ENCODE peak calls at places on chromosomes 11 and 22, in four cellular contexts. R is neural progenitor cell, X is HCT116, Q is K562. H is an unnamed sample.

GRCh38 chr22:42909363-42910058 is 52.4 kb upstream of the ARFGAP3 start:
- DNase-seq in R (no peak), Q (no peak), X (no peak), H (no peak)

GRCh38 chr11:20162824-20163777 is 2.8 kb upstream of the DBX1 start:
- DNase-seq in R (peak; percentile 85), Q (no peak), X (no peak), H (no peak)

GRCh38 chr11:83156150-83156995 is 558 bp upstream of the PCF11 start:
- DNase-seq in Q (peak; percentile 92), R (peak; percentile 99), X (peak; percentile 99), H (peak; percentile 100)

GRCh38 chr11:19311306-19312030 is 70.7 kb upstream of the E2F8 start:
- DNase-seq in X (peak; percentile 31), Q (peak; percentile 65), R (peak; percentile 74), H (peak; percentile 56)

GRCh38 chr11:72591785-72592490 is 82.3 kb downstream of the PDE2A start:
- DNase-seq in Q (no peak), R (no peak), X (no peak), H (peak; percentile 76)

GRCh38 chr11:35111171-35112055 is 27.6 kb upstream of the CD44 start:
- DNase-seq in R (no peak), X (no peak), Q (peak; percentile 20), H (no peak)

GRCh38 chr11:848988-849824 is 6.6 kb downstream of the TSPAN4 start:
- DNase-seq in X (no peak), R (peak; percentile 91), Q (no peak), H (peak; percentile 28)

GRCh38 chr11:62421996-62422395 is 3.2 kb downstream of the SCGB1A1 start:
- DNase-seq in X (no peak), R (no peak), Q (no peak), H (no peak)

DNA sequence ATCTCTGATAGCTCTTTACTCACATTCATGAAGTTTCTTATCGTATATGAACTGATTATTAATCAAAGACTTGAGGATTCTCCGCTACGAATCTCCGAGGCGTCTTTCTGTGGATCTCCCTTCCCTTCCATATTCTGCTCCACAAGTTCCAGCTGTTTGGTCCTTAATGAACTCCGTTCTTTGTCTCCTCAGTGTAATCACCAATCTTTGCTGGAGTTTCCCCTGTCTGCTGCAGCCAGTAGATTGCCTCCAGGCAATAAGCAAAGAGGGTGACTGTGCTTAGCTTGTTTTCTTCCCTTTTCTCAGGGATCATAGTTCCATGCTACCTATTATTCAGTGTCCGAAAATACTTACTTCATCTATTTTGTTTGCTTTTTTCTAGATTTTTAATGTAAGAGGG is 169.6 kb upstream of the FOLH1 start:
- DNase-seq in R (peak; percentile 12), Q (no peak), X (no peak), H (no peak)
- H2AFZ ChIP-seq in R (peak overlapping the region; percentile 39), Q (no peak overlapping the region), X (no peak overlapping the region), H (no peak overlapping the region)

GRCh38 chr11:63535734-63536133 is 874 bp upstream of the PLAAT4 start:
- DNase-seq in R (no peak), Q (peak; percentile 11), X (no peak), H (no peak)

GRCh38 chr11:63532150-63532549 is 4.5 kb upstream of the PLAAT4 start:
- DNase-seq in R (no peak), Q (no peak), X (no peak), H (no peak)

GRCh38 chr11:63534076-63534475 is 2.5 kb upstream of the PLAAT4 start:
- DNase-seq in R (no peak), X (no peak), Q (no peak), H (no peak)

GRCh38 chr11:63534895-63535461 is 1.6 kb upstream of the PLAAT4 start:
- DNase-seq in R (no peak), Q (peak; percentile 24), X (no peak), H (peak; percentile 80)

DNA sequence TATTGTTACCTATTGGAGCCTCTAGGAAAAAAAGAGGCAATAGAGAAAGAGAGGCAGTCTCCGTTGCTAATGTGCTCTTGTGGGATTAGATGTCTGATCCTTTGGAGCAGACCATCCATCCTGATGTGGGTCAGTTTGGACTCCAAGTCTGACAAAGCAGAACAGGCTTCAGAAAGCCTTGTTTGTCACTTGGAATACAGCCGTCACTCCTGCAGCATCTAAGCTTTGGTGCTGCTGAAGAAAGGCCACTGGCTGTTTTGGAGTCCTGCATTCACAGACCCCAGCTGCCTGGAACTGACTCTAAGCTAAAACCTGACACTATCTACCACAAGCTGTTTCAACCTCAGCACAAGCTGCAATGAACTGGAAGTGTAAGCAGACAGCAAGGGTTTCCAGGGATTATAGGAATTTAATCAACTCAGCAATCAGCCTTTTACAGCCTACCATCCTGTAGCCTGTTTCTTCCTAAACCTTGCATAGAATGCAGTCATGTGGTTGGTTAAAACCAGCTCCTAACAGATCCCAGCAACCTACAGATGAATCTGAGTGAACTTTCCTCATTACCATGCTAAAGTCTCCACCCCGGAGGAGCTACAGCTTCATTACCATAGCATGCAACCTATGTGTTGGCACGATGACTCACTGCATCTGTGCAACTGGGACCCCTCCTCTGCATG is 3.7 kb upstream of the PLAAT4 start:
- DNase-seq in R (peak; percentile 28), Q (no peak), X (no peak), H (no peak)
- H3K27ac ChIP-seq in R (no peak overlapping the region), Q (peak overlapping the region; percentile 43), X (no peak overlapping the region), H (no peak overlapping the region)

DNA sequence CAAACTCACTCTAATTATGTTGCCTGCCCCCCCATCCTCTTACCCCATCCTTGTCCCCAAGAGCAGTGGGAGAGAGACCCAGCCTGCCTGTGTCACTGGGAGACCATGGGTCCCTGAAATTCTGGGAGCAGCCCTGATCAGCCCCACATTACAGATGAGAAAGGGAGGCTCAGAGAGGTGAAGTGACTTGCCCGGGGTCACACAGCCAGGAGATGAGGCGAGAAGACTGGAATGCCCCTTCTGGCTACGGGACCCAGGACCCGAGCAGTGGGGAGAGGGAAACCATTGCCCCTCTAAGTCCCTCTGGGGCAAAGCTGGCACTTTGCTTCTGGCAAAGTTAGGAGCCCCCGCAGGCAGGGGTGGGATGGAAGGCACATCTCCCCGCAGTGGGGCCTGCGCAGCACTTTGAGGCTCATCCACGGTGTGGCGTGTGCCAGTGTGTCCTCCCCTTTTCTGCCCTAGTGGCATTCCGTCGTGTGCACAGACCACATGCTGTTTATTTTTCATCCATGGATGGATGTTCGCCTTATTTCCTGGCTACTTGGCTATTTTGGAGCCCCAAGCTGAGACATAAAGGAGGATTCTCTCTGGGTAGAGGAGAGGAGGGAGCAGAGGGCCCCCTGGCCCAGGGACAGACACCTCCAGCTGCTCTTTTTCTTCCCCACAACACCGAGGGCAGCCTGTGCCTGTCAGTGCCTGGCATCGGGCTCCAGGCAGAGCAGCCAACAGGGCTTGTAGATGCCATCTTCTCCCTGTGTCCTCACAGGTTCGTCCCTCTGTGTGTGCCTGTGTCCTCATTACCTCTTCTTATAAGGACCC is 3.7 kb upstream of the FGF3 start:
- DNase-seq in X (no peak), R (no peak), Q (no peak), H (no peak)
- TF ChIP-seq EZH2 in X (no peak), R (no peak), Q (no peak), H (no peak)

GRCh38 chr11:124482362-124483147 is 37.1 kb upstream of the OR8B8 start:
- DNase-seq in Q (peak; percentile 9), R (no peak), X (no peak), H (no peak)

GRCh38 chr11:124483422-124483821 is 37.9 kb upstream of the OR8B8 start:
- DNase-seq in Q (no peak), R (no peak), X (no peak), H (no peak)

DNA sequence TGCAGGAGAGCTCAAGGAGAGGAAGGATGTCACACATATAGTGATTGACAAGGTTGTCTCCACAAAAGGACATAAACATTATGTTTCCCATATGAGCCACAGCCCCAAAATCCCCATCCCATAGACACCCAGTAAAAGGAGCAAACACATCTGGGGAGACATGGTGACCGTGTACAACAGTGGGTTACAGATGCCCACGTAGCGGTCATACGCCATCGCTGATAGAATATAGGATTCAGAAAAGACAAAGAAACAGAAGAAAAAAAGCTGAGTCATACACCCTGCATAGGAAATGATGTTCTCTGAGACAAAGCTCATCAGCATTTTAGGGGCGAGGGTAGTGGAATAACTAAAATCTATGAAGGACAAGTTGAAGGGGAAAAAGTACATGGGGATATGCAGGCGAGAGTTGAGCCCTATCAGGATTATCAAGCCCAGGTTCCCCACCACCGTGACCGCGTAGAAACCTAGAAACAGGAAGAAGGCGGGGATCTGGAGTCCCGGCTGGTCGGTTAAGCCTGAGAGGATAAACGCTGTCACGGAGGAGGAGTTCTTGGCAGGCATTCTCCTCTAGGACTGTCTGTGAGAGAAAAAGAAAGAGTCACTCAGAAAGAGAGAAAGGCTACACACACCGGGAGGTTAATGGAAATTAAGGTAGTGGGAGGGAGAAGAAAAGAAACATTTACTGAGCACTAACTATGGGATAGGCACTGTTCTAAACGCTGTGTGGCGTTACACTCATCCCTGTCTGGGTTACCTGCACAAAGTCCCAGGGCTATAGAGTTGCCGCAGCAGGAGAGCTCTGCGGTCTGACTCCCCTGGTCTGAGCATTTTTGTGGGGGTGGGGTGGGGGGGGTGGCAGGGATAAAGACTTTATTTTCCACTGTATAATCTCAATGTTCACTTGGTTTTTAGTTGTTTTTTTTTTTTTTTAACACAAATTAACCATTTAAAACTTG is 36.1 kb upstream of the OR8B8 start:
- DNase-seq in R (peak; percentile 61), Q (peak; percentile 38), X (no peak), H (peak; percentile 54)
- H2AFZ ChIP-seq in R (peak overlapping the region; percentile 94), Q (peak overlapping the region; percentile 82), X (peak overlapping the region; percentile 74), H (peak overlapping the region; percentile 37)

GRCh38 chr22:38724176-38724575 is 18.4 kb downstream of the GTPBP1 start:
- DNase-seq in X (no peak), Q (no peak), R (no peak), H (no peak)
- H3K27ac ChIP-seq in X (no peak overlapping the region), Q (no peak overlapping the region), R (no peak overlapping the region), H (no peak overlapping the region)

GRCh38 chr22:20427945-20428417 is 9.6 kb downstream of the SCARF2 start:
- DNase-seq in X (no peak), Q (no peak), R (no peak), H (no peak)

GRCh38 chr22:20424553-20424936 is 13.1 kb downstream of the SCARF2 start:
- DNase-seq in Q (no peak), X (no peak), R (no peak), H (no peak)

GRCh38 chr22:20424937-20425587 is 12.6 kb downstream of the SCARF2 start:
- DNase-seq in Q (peak; percentile 73), R (peak; percentile 4), X (no peak), H (no peak)

GRCh38 chr22:20427104-20427944 is 10.3 kb downstream of the SCARF2 start:
- DNase-seq in R (no peak), Q (no peak), X (no peak), H (no peak)

DNA sequence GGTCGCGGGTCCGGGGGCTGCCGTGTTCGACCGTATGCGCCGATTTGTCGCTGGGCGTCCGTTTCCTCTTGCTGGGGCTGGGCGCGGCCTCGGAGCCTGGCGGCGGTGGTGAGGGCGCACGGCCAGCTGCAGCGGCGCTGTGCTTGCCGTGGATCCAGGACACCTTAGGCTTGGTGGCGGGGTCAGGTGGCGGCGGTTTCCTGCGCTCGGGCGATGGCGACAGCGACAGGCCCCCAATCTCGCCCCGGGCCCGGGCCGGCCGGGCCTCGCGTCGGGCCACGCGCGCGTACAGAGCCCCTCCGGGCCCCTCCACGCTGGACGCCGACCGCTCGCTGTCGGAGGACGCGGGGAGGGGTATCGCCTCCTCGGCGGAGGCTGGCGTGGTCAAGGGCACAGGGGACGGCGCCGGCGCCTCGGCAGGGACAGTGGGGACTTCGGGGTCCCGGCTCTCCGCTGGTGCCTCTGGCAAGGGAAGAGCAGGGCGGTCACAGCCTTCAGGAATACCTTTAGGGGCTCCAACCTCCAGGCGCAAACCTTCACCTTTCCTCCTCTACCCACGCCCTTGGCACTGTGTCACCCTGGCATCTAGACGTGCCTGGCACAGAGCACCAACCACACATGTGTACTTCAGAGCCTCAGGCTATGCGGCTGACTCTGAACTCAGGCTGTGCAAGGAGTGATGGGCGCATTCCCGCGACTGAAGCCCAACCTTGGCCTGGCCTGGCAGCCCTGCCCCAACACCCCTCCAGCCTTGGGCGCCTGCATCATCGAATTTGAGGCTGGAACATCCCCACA is 11.6 kb downstream of the SCARF2 start:
- DNase-seq in Q (no peak), R (no peak), X (no peak), H (no peak)
- TF ChIP-seq EZH2 in Q (no peak), R (no peak), X (no peak), H (no peak)